ENCODE peak calls at places on chromosomes 5 and 9, in six cellular contexts. R is stimulated activated CD4-positive, alpha-beta T cell treated with anti-CD3 and anti-CD28 coated beads, Interleukin-1b, Interleukin-23, amount 100 ng/mL, for 1 hour; C is heart right ventricle; U is EL; O is foreskin fibroblast; W is H54. P is an unnamed sample.

GRCh38 chr5:144142030-144142825 is 28.2 kb downstream of the YIPF5 start:
- DNase-seq in U (peak), C (no peak), W (peak), R (no peak), O (peak), P (no peak)

GRCh38 chr5:74542477-74542876 is 98.1 kb downstream of the ENC1 start:
- DNase-seq in C (no peak), R (no peak), O (peak), W (no peak), U (peak), P (no peak)

GRCh38 chr5:124544366-124545055 is 201.9 kb downstream of the ZNF608 start:
- DNase-seq in U (no peak), R (no peak), O (peak), W (no peak), C (no peak), P (no peak)

GRCh38 chr5:128252794-128253193 is 169.2 kb downstream of the SLC12A2 start:
- DNase-seq in C (no peak), U (peak), R (no peak), W (no peak), O (peak), P (no peak)

GRCh38 chr9:130498298-130498917 is 53.6 kb downstream of the ASS1 start:
- DNase-seq in O (peak), R (no peak), W (no peak), U (no peak), C (no peak), P (no peak)

GRCh38 chr9:83062011-83062652 is 810 bp downstream of the RASEF start:
- DNase-seq in O (peak), R (no peak), U (peak), W (no peak), C (no peak), P (no peak)

GRCh38 chr9:111896942-111897830 is 572 bp downstream of the UGCG start:
- DNase-seq in W (no peak), R (peak), C (peak), O (peak), U (peak), P (no peak)

GRCh38 chr9:126666155-126666803 is 52.6 kb downstream of the LMX1B start:
- DNase-seq in W (no peak), R (no peak), O (no peak), U (no peak), C (no peak), P (no peak)

GRCh38 chr9:5140151-5140550 is 45.3 kb downstream of the INSL6 start:
- DNase-seq in O (no peak), C (no peak), R (no peak), W (no peak), U (peak), P (no peak)

GRCh38 chr5:134651531-134651930 is 2.9 kb downstream of the SEC24A start:
- DNase-seq in C (no peak), R (no peak), W (no peak), O (peak), U (peak), P (no peak)

GRCh38 chr5:134508521-134509195 is 16.8 kb upstream of the JADE2 start:
- DNase-seq in C (no peak), O (no peak), U (no peak), W (no peak), R (no peak), P (no peak)

GRCh38 chr5:162231522-162231921 is 163.9 kb downstream of the GABRG2 start:
- DNase-seq in W (no peak), R (no peak), C (no peak), U (no peak), O (no peak), P (no peak)

GRCh38 chr9:136629879-136630661 is 32.6 kb upstream of the EGFL7 start:
- DNase-seq in W (no peak), O (peak), U (peak), C (no peak), R (peak), P (no peak)

GRCh38 chr9:105254226-105254625 is 9.8 kb downstream of the SLC44A1 start:
- DNase-seq in R (no peak), C (no peak), W (no peak), O (no peak), U (no peak), P (no peak)

GRCh38 chr9:128001411-128002298 is 20.9 kb upstream of the EEIG1 start:
- DNase-seq in C (no peak), U (peak), R (no peak), O (peak), W (peak), P (peak)

GRCh38 chr5:81980598-81981260 is 8.9 kb downstream of the ATG10 start:
- DNase-seq in C (no peak), O (no peak), U (no peak), R (no peak), W (no peak), P (no peak)

GRCh38 chr9:98654247-98654646 is 54.5 kb downstream of the GABBR2 start:
- DNase-seq in R (no peak), C (no peak), O (peak), U (peak), W (no peak), P (peak)

GRCh38 chr5:98940586-98940985 is 11.8 kb upstream of the CHD1 start:
- DNase-seq in R (no peak), W (no peak), O (peak), C (peak), U (peak), P (no peak)

GRCh38 chr9:124757589-124757988 is 13.5 kb downstream of the NR6A1 start:
- DNase-seq in C (no peak), U (no peak), W (no peak), O (no peak), R (no peak), P (no peak)

GRCh38 chr9:111872886-111873285 is 23.7 kb upstream of the UGCG start:
- DNase-seq in C (no peak), W (no peak), R (no peak), U (no peak), O (no peak), P (no peak)

GRCh38 chr5:172909931-172910502 is 49.2 kb upstream of the RPL26L1 start:
- DNase-seq in W (no peak), U (peak), O (peak), C (no peak), R (no peak), P (peak)

GRCh38 chr9:79390077-79390673 is 181.6 kb upstream of the TLE4 start:
- DNase-seq in C (no peak), R (no peak), U (peak), W (no peak), O (peak), P (peak)

GRCh38 chr5:40071870-40072269 is 607.8 kb upstream of the PTGER4 start:
- DNase-seq in R (no peak), O (peak), W (no peak), C (no peak), U (peak), P (no peak)

GRCh38 chr9:20271107-20271506 is 351.2 kb downstream of the MLLT3 start:
- DNase-seq in W (no peak), R (no peak), U (peak), C (no peak), O (peak), P (peak)

GRCh38 chr9:106286249-106286648 is 576.7 kb upstream of the ZNF462 start:
- DNase-seq in U (peak), R (no peak), O (no peak), C (no peak), W (no peak), P (no peak)

GRCh38 chr5:85479849-85480248 is 1095.2 kb upstream of the EDIL3 start:
- DNase-seq in R (no peak), O (no peak), C (no peak), W (no peak), U (no peak), P (no peak)

GRCh38 chr5:168965638-168966037 is 335.3 kb downstream of the SLIT3 start:
- DNase-seq in O (no peak), R (no peak), W (no peak), C (no peak), U (no peak), P (no peak)